ENCODE peak calls at places on chromosomes 6 and 20, in ten cellular contexts. B, K, A, X, J, T, V, S, D and U are unnamed samples.

GRCh38 chr6:41182069-41183034 is 18.6 kb downstream of the TREML2 start:
- DNase-seq in B (peak), K (peak), A (peak), X (no peak), J (peak), T (no peak), V (peak), S (no peak), D (peak), U (no peak)

GRCh38 chr6:105459049-105459448 is 56.2 kb upstream of the PREP start:
- DNase-seq in B (no peak), K (no peak), A (no peak), X (no peak), J (no peak), T (no peak), V (no peak), S (no peak), D (no peak), U (no peak)

GRCh38 chr6:28858963-28859362 is 64.8 kb downstream of the TRIM27 start:
- DNase-seq in B (no peak), K (no peak), A (no peak), X (no peak), J (no peak), T (no peak), V (no peak), S (no peak), D (no peak), U (no peak)

GRCh38 chr20:43536817-43537440 is 21.9 kb upstream of the SGK2 start:
- DNase-seq in B (no peak), K (peak), A (no peak), X (no peak), J (no peak), T (no peak), V (no peak), S (peak), D (no peak), U (no peak)

GRCh38 chr20:7851031-7851490 is 89.2 kb downstream of the HAO1 start:
- DNase-seq in B (no peak), K (peak), A (no peak), X (no peak), J (no peak), T (no peak), V (no peak), S (no peak), D (no peak), U (no peak)

GRCh38 chr6:24105146-24105545 is 20.9 kb upstream of the NRSN1 start:
- DNase-seq in B (no peak), K (no peak), A (no peak), X (no peak), J (no peak), T (no peak), V (no peak), S (no peak), D (no peak), U (no peak)

GRCh38 chr6:88881451-88881850 is 82.0 kb downstream of the RNGTT start:
- DNase-seq in B (no peak), K (no peak), A (no peak), X (no peak), J (no peak), T (no peak), V (no peak), S (no peak), D (no peak), U (no peak)

GRCh38 chr6:51841656-51842055 is 245.8 kb downstream of the PKHD1 start:
- DNase-seq in B (no peak), K (no peak), A (no peak), X (no peak), J (no peak), T (no peak), V (no peak), S (no peak), D (no peak), U (no peak)

GRCh38 chr6:13916230-13916944 is 8.4 kb upstream of the RNF182 start:
- DNase-seq in B (no peak), K (peak), A (no peak), X (no peak), J (no peak), T (no peak), V (peak), S (no peak), D (peak), U (no peak)

GRCh38 chr6:77339926-77340325 is 123.4 kb downstream of the HTR1B start:
- DNase-seq in B (no peak), K (no peak), A (no peak), X (no peak), J (no peak), T (no peak), V (no peak), S (no peak), D (peak), U (no peak)

GRCh38 chr20:51385941-51386530 is 156.5 kb downstream of the NFATC2 start:
- DNase-seq in B (peak), K (peak), A (no peak), X (no peak), J (peak), T (no peak), V (peak), S (no peak), D (peak), U (no peak)

GRCh38 chr6:166814386-166814785 is 142.0 kb downstream of the RNASET2 start:
- DNase-seq in B (no peak), K (no peak), A (no peak), X (no peak), J (no peak), T (no peak), V (no peak), S (no peak), D (no peak), U (no peak)

GRCh38 chr6:102813489-102814275 is 1420.2 kb downstream of the GRIK2 start:
- DNase-seq in B (no peak), K (no peak), A (no peak), X (no peak), J (no peak), T (no peak), V (no peak), S (no peak), D (no peak), U (no peak)

GRCh38 chr6:46015119-46015968 is at the start of gene CLIC5:
- DNase-seq in B (peak), K (no peak), A (peak), X (peak), J (no peak), T (peak), V (no peak), S (no peak), D (no peak), U (peak)

GRCh38 chr6:38503032-38503784 is 136.5 kb downstream of the BTBD9 start:
- DNase-seq in B (no peak), K (no peak), A (no peak), X (no peak), J (no peak), T (no peak), V (no peak), S (no peak), D (no peak), U (no peak)

GRCh38 chr6:46453221-46453620 is 38.0 kb downstream of the RCAN2 start:
- DNase-seq in B (no peak), K (peak), A (no peak), X (no peak), J (no peak), T (no peak), V (no peak), S (no peak), D (no peak), U (no peak)

GRCh38 chr6:34284563-34285545 is 36.0 kb upstream of the SMIM29 start:
- DNase-seq in B (peak), K (peak), A (peak), X (peak), J (no peak), T (peak), V (peak), S (no peak), D (peak), U (no peak)

GRCh38 chr6:121302882-121303281 is 31.4 kb downstream of the TBC1D32 start:
- DNase-seq in B (no peak), K (no peak), A (no peak), X (no peak), J (no peak), T (no peak), V (no peak), S (no peak), D (no peak), U (no peak)

GRCh38 chr6:52164319-52165094 is 21.7 kb upstream of the IL17A start:
- DNase-seq in B (no peak), K (no peak), A (no peak), X (no peak), J (no peak), T (no peak), V (peak), S (no peak), D (peak), U (no peak)

GRCh38 chr6:84581494-84582259 is 182.7 kb downstream of the TBX18 start:
- DNase-seq in B (no peak), K (peak), A (no peak), X (no peak), J (no peak), T (no peak), V (no peak), S (no peak), D (no peak), U (no peak)

DNA sequence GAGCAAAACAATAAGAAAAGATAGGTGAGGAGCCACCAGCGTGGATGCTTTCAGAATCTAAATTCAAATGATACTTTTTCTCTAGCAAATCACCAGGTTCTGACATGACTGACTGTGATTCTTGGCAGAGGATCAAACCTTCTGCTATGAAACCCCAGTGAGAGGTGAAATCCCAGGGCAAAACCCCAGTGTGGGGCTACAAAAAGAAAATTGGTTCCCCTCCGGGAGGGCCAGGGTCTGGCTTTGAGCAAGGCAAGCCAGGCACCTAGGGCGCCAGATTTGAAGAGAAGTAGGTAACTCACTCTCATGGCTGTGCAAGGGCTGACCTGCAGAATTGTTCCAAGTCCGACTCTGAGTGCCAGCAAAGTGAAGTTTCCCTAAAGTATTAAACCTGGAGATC is 20.2 kb upstream of the RALGAPA2 start:
- DNase-seq in B (no peak), K (no peak), A (no peak), X (no peak), J (no peak), T (no peak), V (no peak), S (no peak), D (no peak), U (no peak)
- TF ChIP-seq POLR2A in B (no peak), K (no peak), A (no peak), X (no peak), J (no peak), T (no peak), V (no peak), S (no peak), D (no peak), U (no peak)

DNA sequence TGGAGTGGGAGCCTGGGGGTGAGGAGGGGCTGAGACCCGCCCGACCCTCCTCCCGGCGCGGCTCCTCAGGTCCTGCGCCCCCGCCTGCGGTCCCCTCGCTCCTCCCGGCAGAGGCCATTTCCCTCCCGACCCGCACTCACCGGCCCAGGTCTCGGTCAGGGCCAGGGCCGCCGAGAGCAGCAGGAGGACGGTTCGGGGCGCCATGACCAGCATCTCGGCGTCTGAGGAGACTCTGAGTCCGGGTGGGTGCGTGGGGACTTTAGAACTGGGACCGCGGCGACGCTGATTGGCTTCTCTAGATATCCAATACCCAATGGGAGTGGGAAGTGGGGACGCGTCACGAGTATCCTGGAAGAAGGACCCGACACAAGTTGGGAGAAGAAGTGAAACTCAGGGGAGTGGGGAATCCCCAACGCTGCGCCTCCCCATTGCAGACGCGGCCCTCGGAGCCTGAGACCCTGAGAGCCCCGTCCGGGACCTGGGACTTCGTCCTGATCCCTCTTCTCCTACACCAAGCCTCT is at the start of gene HLA-B:
- DNase-seq in B (peak), K (peak), A (peak), X (peak), J (peak), T (peak), V (peak), S (peak), D (peak), U (peak)
- TF ChIP-seq POLR2A in B (no peak), K (peak), A (no peak), X (no peak), J (peak), T (no peak), V (no peak), S (peak), D (peak), U (peak)

DNA sequence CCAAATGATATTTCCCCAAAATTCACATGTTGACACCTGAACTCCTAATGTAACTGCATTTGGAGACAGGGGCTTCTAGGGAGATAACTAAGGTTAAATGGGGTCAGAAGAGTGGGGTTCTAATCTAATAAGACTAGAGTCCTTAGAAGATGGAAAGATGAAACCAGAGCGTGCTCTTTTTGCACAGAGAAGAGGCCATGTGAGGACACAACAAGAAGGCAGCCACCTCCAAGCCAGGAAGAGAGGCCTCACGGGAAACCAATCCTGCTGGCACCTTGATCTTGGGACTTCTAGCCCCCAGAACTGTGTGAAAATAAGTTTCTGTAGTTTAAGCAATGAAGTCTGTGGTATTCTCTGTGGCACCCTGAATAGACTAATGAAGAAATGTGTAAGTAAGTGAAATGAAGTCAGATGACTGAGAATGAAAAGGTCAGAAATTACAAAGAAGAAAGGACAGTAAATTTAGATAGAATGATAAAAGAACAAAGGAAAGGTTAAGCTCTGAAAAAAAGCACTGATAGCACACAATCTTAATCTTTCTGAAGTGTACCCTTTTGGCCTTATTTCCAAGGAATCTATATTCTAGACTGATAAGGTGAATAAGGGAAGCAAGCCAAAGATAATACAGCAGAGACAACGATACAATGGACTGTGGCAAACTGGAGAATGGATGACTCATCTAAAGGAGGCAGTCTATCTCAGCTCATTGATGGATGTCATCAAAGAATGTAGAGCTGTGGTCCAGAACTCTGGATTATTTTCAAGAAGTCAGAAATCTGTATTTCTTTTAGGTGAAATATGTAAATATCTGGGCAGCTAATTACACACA is 110.4 kb downstream of the MYB start:
- DNase-seq in B (no peak), K (peak), A (no peak), X (no peak), J (peak), T (no peak), V (peak), S (no peak), D (peak), U (no peak)
- TF ChIP-seq POLR2A in B (no peak), K (no peak), A (no peak), X (no peak), J (no peak), T (no peak), V (no peak), S (no peak), D (no peak), U (no peak)

DNA sequence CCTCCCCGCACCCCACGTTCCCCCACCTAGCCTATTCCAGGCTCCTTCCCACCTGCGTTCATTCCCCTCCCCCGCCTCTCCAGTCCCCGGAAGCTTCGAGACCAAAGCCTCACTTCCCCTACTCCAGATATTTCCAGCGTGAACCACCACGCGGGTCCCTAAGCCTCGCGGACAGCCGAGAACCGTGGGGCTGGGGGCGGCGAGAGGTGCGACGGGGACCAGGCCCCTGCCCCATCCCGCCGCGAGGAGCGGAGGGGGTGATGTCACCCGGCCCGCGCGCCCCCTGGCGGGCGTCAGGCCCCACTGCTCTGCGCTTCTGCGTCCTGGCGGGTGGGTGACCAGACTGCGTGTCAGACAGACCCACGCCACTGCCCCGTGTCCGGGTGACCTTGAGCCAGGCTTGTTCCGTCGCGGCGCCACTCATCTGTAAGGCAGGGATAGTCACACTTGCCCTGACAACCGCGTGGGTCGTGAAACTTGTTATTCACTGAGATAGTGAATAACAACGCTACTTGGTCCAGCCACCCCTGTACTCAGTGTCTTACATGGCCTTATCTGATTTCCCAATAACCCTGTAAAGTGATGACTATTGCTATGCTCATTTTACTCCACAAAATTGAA is 9.0 kb upstream of the HSP90AB1 start:
- DNase-seq in B (peak), K (peak), A (peak), X (peak), J (peak), T (peak), V (peak), S (peak), D (peak), U (peak)
- TF ChIP-seq POLR2A in B (peak), K (no peak), A (no peak), X (no peak), J (no peak), T (peak), V (peak), S (peak), D (peak), U (peak)

GRCh38 chr6:70657706-70658105 is 10.0 kb upstream of the SMAP1 start:
- DNase-seq in B (no peak), K (no peak), A (no peak), X (no peak), J (no peak), T (no peak), V (no peak), S (no peak), D (no peak), U (no peak)
- TF ChIP-seq POLR2A in B (no peak), K (no peak), A (no peak), X (no peak), J (no peak), T (no peak), V (no peak), S (no peak), D (no peak), U (no peak)

GRCh38 chr20:53608456-53609413 is 15.1 kb upstream of the ZNF217 start:
- DNase-seq in B (peak), K (no peak), A (peak), X (peak), J (no peak), T (no peak), V (peak), S (no peak), D (peak), U (no peak)
- TF ChIP-seq POLR2A in B (no peak), K (no peak), A (no peak), X (no peak), J (no peak), T (no peak), V (peak), S (no peak), D (no peak), U (no peak)

GRCh38 chr20:38278150-38278549 is 17.6 kb upstream of the KIAA1755 start:
- DNase-seq in B (no peak), K (peak), A (no peak), X (no peak), J (no peak), T (no peak), V (no peak), S (no peak), D (no peak), U (no peak)

GRCh38 chr20:38277691-38278090 is 17.2 kb upstream of the KIAA1755 start:
- DNase-seq in B (no peak), K (no peak), A (no peak), X (no peak), J (no peak), T (no peak), V (no peak), S (no peak), D (no peak), U (no peak)

GRCh38 chr20:38277285-38277684 is 16.8 kb upstream of the KIAA1755 start:
- DNase-seq in B (no peak), K (no peak), A (no peak), X (no peak), J (no peak), T (no peak), V (no peak), S (no peak), D (no peak), U (no peak)

GRCh38 chr20:38278763-38279162 is 18.2 kb upstream of the KIAA1755 start:
- DNase-seq in B (no peak), K (no peak), A (no peak), X (no peak), J (no peak), T (no peak), V (no peak), S (no peak), D (no peak), U (no peak)

DNA sequence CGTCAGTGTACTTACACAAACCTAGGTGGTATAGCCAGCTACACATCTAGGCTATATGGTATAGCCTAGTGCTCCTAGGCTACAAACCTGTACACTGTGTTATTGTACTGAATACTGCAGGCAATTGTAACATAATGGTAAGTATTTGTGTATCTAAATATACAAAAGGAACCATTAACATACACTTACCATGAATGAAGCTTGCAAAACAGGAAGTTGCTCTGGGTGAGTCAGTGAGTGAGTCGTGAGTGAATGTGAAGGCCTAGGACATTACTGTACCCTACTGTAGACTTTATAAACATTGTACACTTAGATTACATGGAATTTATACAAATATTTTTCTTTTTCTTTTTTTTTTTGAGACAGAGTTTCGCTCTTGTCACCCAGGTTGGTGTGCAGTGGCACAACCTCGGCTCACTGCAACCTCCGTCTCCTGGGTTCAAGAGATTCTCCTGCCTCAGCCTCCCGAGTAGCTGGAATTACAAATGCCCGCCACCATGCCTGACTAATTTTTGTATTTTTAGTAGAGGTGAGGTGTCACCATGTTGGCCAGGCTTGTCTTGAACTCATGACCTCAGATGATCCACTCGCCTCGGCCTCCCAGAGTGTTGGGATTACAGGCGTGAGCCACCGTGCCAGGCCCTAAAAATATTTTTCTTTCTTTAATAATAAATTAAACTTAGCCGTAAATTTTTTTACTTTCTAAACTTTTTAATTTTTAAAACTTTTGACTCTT is 15.4 kb upstream of the KIAA1755 start:
- DNase-seq in B (no peak), K (peak), A (no peak), X (no peak), J (no peak), T (no peak), V (peak), S (no peak), D (no peak), U (no peak)
- TF ChIP-seq POLR2A in B (no peak), K (no peak), A (no peak), X (no peak), J (no peak), T (no peak), V (no peak), S (no peak), D (no peak), U (no peak)